ENCODE peak calls at places on chromosome 4, in five cellular contexts. R is lung, E is uterus, G is activated T-cell treated with anti-CD3 and anti-CD28 coated beads for 1 hour, V is ecto neural progenitor cell. F is an unnamed sample.

GRCh38 chr4:7770675-7771050 is 169.0 kb downstream of the AFAP1 start:
- DNase-seq in E (no peak), R (no peak), V (no peak), G (no peak), F (no peak)

GRCh38 chr4:15003891-15004700 is 1.8 kb downstream of the CPEB2 start:
- DNase-seq in V (peak), G (peak), E (peak), R (peak), F (peak)

GRCh38 chr4:173252024-173252935 is 81.9 kb downstream of the HMGB2 start:
- DNase-seq in R (peak), G (no peak), V (no peak), E (peak), F (peak)

GRCh38 chr4:182923376-182923775 is 6.2 kb upstream of the DCTD start:
- DNase-seq in E (no peak), V (no peak), R (no peak), G (no peak), F (no peak)

GRCh38 chr4:168585168-168586091 is 88.6 kb downstream of the PALLD start:
- DNase-seq in G (no peak), R (peak), E (peak), V (peak), F (peak)

GRCh38 chr4:107183155-107183774 is 147.2 kb upstream of the DKK2 start:
- DNase-seq in E (no peak), R (no peak), G (no peak), V (no peak), F (peak)

GRCh38 chr4:7646384-7647061 is 211.8 kb upstream of the PSAPL1 start:
- DNase-seq in E (no peak), R (no peak), G (no peak), V (no peak), F (no peak)

GRCh38 chr4:16524911-16525574 is 298.8 kb upstream of the TAPT1 start:
- DNase-seq in G (no peak), R (peak), E (peak), V (no peak), F (no peak)

GRCh38 chr4:189940178-189941004 is at the start of gene FRG1:
- DNase-seq in E (peak), V (peak), G (peak), R (peak), F (peak)

GRCh38 chr4:78939667-78940008 is 400 bp upstream of the PAQR3 start:
- DNase-seq in R (no peak), V (no peak), G (no peak), E (no peak), F (no peak)

F was measured in M059J.